ENCODE peak calls at places on chromosomes 7 and 10, in five cellular contexts. W, H, B, D and R are unnamed samples.

GRCh38 chr10:102927311-102928010 is 9.4 kb downstream of the CNNM2 start:
- DNase-seq in W (no peak), H (no peak), B (no peak), D (no peak), R (no peak)

GRCh38 chr7:121882731-121883130 is 9.8 kb downstream of the PTPRZ1 start:
- DNase-seq in W (no peak), H (no peak), B (no peak), D (no peak), R (no peak)

GRCh38 chr7:6256709-6257535 is 15.5 kb downstream of the CYTH3 start:
- DNase-seq in W (peak), H (no peak), B (no peak), D (no peak), R (peak)

GRCh38 chr10:86282664-86283465 is 83.7 kb downstream of the GRID1 start:
- DNase-seq in W (no peak), H (no peak), B (no peak), D (no peak), R (no peak)

GRCh38 chr10:113301342-113301984 is 251.4 kb upstream of the HABP2 start:
- DNase-seq in W (peak), H (peak), B (no peak), D (peak), R (no peak)

GRCh38 chr10:113788604-113789083 is 37.2 kb downstream of the PLEKHS1 start:
- DNase-seq in W (no peak), H (no peak), B (peak), D (peak), R (peak)

GRCh38 chr7:128909605-128910568 is 622 bp downstream of the KCP start:
- DNase-seq in W (no peak), H (peak), B (no peak), D (no peak), R (no peak)

GRCh38 chr7:135853499-135853898 is 104.9 kb upstream of the FAM180A start:
- DNase-seq in W (no peak), H (no peak), B (no peak), D (no peak), R (no peak)

GRCh38 chr7:33195264-33195663 is 65.9 kb downstream of the BBS9 start:
- DNase-seq in W (no peak), H (no peak), B (no peak), D (no peak), R (no peak)

GRCh38 chr7:125775319-125775718 is 845.7 kb upstream of the POT1 start:
- DNase-seq in W (no peak), H (no peak), B (no peak), D (no peak), R (no peak)

GRCh38 chr7:47228386-47229014 is 353.4 kb downstream of the TNS3 start:
- DNase-seq in W (no peak), H (peak), B (peak), D (peak), R (no peak)

GRCh38 chr10:114102253-114102652 is 58.6 kb downstream of the ADRB1 start:
- DNase-seq in W (no peak), H (no peak), B (no peak), D (no peak), R (no peak)

GRCh38 chr7:146397141-146397540 is 280.5 kb downstream of the CNTNAP2 start:
- DNase-seq in W (no peak), H (no peak), B (no peak), D (no peak), R (no peak)

GRCh38 chr7:120988591-120989299 is at the start of gene CPED1:
- DNase-seq in W (peak), H (peak), B (peak), D (peak), R (no peak)

GRCh38 chr10:92381543-92381954 is 90.6 kb downstream of the MARCHF5 start:
- DNase-seq in W (no peak), H (no peak), B (no peak), D (no peak), R (no peak)

GRCh38 chr10:43226441-43226840 is 40.4 kb downstream of the RASGEF1A start:
- DNase-seq in W (no peak), H (peak), B (no peak), D (no peak), R (no peak)

GRCh38 chr7:129739427-129739826 is 127.9 kb downstream of the NRF1 start:
- DNase-seq in W (no peak), H (no peak), B (no peak), D (no peak), R (no peak)

GRCh38 chr7:37315752-37316711 is 132.6 kb downstream of the ELMO1 start:
- DNase-seq in W (no peak), H (no peak), B (no peak), D (no peak), R (no peak)

GRCh38 chr7:44225566-44226395 is 25.0 kb downstream of the YKT6 start:
- DNase-seq in W (no peak), H (no peak), B (no peak), D (no peak), R (no peak)

GRCh38 chr10:103859161-103860141 is 4.1 kb upstream of the SH3PXD2A start:
- DNase-seq in W (peak), H (peak), B (peak), D (peak), R (peak)

GRCh38 chr10:86400705-86401587 is 34.4 kb upstream of the GRID1 start:
- DNase-seq in W (peak), H (peak), B (peak), D (no peak), R (no peak)

GRCh38 chr10:79258894-79259293 is 88.4 kb upstream of the PPIF start:
- DNase-seq in W (no peak), H (no peak), B (no peak), D (no peak), R (no peak)

GRCh38 chr7:124399941-124400340 is 365.7 kb downstream of the GPR37 start:
- DNase-seq in W (no peak), H (no peak), B (no peak), D (no peak), R (no peak)

GRCh38 chr7:48964074-48964473 is 39.7 kb downstream of the CDC14C start:
- DNase-seq in W (no peak), H (no peak), B (no peak), D (no peak), R (no peak)

GRCh38 chr7:47513741-47514241 is 68.1 kb downstream of the TNS3 start:
- DNase-seq in W (no peak), H (no peak), B (no peak), D (no peak), R (no peak)

GRCh38 chr7:16702433-16702832 is 51.1 kb upstream of the TSPAN13 start:
- DNase-seq in W (peak), H (no peak), B (no peak), D (no peak), R (no peak)
- TF ChIP-seq MAX in W (no peak), H (no peak), B (no peak), D (no peak), R (no peak)

DNA sequence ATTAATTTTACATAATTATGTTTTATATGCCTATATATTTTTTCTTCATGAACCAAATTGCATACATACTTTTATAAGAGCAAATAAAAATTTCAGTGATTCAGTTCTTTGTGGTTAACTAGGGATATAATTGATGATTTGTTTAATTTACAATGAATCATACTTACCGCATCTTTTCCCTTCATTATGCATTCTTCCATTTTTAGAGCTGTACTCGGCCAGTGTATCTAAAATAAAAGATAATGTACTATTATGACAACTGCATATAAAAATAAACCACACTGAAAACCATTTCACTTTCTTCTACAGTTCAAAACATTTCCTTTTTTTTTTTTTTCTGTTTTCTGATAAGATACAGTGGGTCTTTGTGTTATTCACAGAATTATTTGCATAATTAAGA is 179.9 kb downstream of the SEMA3E start:
- DNase-seq in W (no peak), H (no peak), B (no peak), D (no peak), R (no peak)
- TF ChIP-seq MAX in W (no peak), H (no peak), B (no peak), D (no peak), R (no peak)

GRCh38 chr10:49177391-49178355 is 10.5 kb downstream of the TMEM273 start:
- DNase-seq in W (peak), H (no peak), B (peak), D (peak), R (peak)
- TF ChIP-seq MAX in W (no peak), H (no peak), B (no peak), D (peak), R (no peak)

GRCh38 chr7:374706-375490 is 84.9 kb downstream of the FOXL3 start:
- DNase-seq in W (no peak), H (peak), B (no peak), D (no peak), R (no peak)

GRCh38 chr7:372546-372938 is 82.6 kb downstream of the FOXL3 start:
- DNase-seq in W (no peak), H (no peak), B (no peak), D (no peak), R (no peak)

GRCh38 chr7:371779-372545 is 82.0 kb downstream of the FOXL3 start:
- DNase-seq in W (no peak), H (peak), B (no peak), D (no peak), R (no peak)

GRCh38 chr7:373818-374705 is 84.1 kb downstream of the FOXL3 start:
- DNase-seq in W (no peak), H (peak), B (no peak), D (no peak), R (no peak)

DNA sequence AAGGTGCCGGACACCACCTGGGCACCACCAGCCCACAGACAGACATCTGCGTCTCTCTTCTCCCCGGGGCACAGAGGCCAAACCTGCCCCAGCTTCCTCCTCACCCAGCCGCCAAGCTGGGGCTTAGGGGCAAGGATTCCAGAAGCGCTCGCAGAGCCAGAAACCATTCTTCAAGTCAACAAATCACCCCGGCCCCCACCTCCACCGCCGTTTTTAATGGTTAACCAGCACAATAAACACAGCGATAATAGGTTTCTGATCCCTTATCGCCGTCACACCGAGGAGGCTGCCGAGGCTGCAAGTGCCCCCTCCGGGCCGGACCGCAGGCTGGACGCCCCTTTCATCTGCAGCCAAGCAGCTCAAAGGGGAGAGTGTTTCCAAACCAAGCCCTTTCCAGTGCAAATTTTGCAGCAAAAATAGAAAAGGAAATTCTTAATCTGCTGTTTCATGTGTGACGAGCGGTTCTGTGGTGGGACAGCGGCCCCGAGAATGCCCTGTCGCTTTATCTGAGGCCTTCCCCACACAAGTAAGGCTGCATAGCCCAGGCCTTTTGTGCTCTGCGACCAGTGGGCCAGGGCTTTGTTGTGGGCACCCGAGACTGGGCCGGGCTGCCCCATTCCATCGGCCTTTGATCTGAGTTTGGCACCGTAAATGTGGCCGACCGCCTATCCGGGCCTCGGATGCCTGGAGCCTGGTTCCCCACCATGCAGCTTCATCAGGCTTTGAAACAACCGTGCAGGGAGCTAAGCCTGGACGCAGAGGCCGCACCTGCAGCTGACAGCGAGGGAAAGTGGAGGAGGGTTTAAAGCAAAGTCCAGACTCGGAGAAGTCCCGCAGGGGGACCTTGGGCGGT is 83.2 kb downstream of the FOXL3 start:
- DNase-seq in W (peak), H (peak), B (no peak), D (no peak), R (no peak)
- TF ChIP-seq MAX in W (no peak), H (no peak), B (no peak), D (no peak), R (no peak)

GRCh38 chr10:73798087-73798486 is 12.7 kb downstream of the ZSWIM8 start:
- DNase-seq in W (no peak), H (no peak), B (no peak), D (no peak), R (no peak)

GRCh38 chr10:73798927-73799563 is 12.4 kb downstream of the NDST2 start:
- DNase-seq in W (no peak), H (no peak), B (no peak), D (no peak), R (no peak)

GRCh38 chr10:73797324-73798025 is 12.1 kb downstream of the ZSWIM8 start:
- DNase-seq in W (no peak), H (no peak), B (no peak), D (no peak), R (no peak)

GRCh38 chr10:73799899-73800559 is 11.4 kb downstream of the NDST2 start:
- DNase-seq in W (no peak), H (no peak), B (no peak), D (no peak), R (no peak)

DNA sequence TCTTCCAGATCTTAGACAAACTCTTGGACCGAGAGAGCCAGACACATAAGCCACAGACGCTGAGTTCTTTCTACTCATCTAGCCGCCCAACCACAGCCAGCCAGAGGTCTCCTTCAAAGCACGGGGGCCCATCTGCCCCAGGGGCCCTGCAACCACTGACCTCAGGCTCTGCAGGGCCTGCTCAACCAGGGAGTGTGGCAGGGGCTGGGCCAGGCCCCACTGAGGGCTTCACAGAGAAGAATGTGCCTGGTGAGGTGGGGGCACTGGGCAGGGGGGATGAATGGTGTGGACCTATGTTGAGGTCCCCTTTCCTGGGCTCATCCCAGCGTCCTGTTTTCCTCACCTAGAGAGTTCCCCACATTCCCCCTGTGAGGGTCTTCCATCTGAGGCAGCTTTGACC is 11.4 kb downstream of the ZSWIM8 start:
- DNase-seq in W (no peak), H (no peak), B (no peak), D (no peak), R (no peak)
- TF ChIP-seq MAX in W (no peak), H (no peak), B (no peak), D (no peak), R (no peak)

GRCh38 chr7:20597339-20597738 is 18.1 kb upstream of the ABCB5 start:
- DNase-seq in W (no peak), H (no peak), B (no peak), D (no peak), R (no peak)
- TF ChIP-seq MAX in W (no peak), H (no peak), B (no peak), D (no peak), R (no peak)

GRCh38 chr7:151404216-151405011 is 5.4 kb downstream of the WDR86 start:
- DNase-seq in W (no peak), H (no peak), B (peak), D (peak), R (no peak)
- TF ChIP-seq MAX in W (no peak), H (no peak), B (peak), D (peak), R (no peak)

GRCh38 chr10:3105905-3106304 is 38.6 kb downstream of the PFKP start:
- DNase-seq in W (no peak), H (no peak), B (no peak), D (no peak), R (no peak)
- TF ChIP-seq MAX in W (no peak), H (no peak), B (peak), D (no peak), R (no peak)